ENCODE peak calls at places on chromosome 5, in five cellular contexts. One of them, this sample, is unnamed.

GRCh38 chr5:14265574-14265973 is 122.4 kb downstream of the TRIO start:
- DNase-seq in neural progenitor cell: no peak
- DNase-seq in A549: peak
- DNase-seq in mesothelial cell of epicardium: no peak
- DNase-seq in ascending aorta: no peak
- DNase-seq in this sample: no peak

GRCh38 chr5:143594913-143595818 is 191.7 kb upstream of the NR3C1 start:
- DNase-seq in A549: peak
- DNase-seq in ascending aorta: no peak
- DNase-seq in mesothelial cell of epicardium: no peak
- DNase-seq in neural progenitor cell: no peak
- DNase-seq in this sample: no peak

GRCh38 chr5:93589348-93589662 is 6.3 kb downstream of the NR2F1 start:
- DNase-seq in ascending aorta: no peak
- DNase-seq in A549: no peak
- DNase-seq in mesothelial cell of epicardium: no peak
- DNase-seq in neural progenitor cell: no peak
- DNase-seq in this sample: no peak

GRCh38 chr5:65142511-65143011 is 339.2 kb downstream of the ADAMTS6 start:
- DNase-seq in neural progenitor cell: peak
- DNase-seq in mesothelial cell of epicardium: no peak
- DNase-seq in ascending aorta: no peak
- DNase-seq in A549: no peak
- DNase-seq in this sample: no peak

GRCh38 chr5:180474569-180474968 is 19.6 kb upstream of the CNOT6 start:
- DNase-seq in A549: no peak
- DNase-seq in ascending aorta: peak
- DNase-seq in mesothelial cell of epicardium: no peak
- DNase-seq in neural progenitor cell: no peak
- DNase-seq in this sample: no peak

GRCh38 chr5:19977069-19977468 is 10.9 kb downstream of the CDH18 start:
- DNase-seq in ascending aorta: no peak
- DNase-seq in neural progenitor cell: no peak
- DNase-seq in mesothelial cell of epicardium: no peak
- DNase-seq in A549: no peak
- DNase-seq in this sample: no peak

GRCh38 chr5:135497971-135498661 is 37.6 kb downstream of the NEUROG1 start:
- DNase-seq in mesothelial cell of epicardium: no peak
- DNase-seq in A549: no peak
- DNase-seq in ascending aorta: no peak
- DNase-seq in neural progenitor cell: no peak
- DNase-seq in this sample: no peak

GRCh38 chr5:126471875-126472537 is 48.8 kb downstream of the GRAMD2B start:
- DNase-seq in neural progenitor cell: no peak
- DNase-seq in ascending aorta: no peak
- DNase-seq in A549: no peak
- DNase-seq in mesothelial cell of epicardium: no peak
- DNase-seq in this sample: no peak

GRCh38 chr5:176547811-176548210 is 1.3 kb upstream of the CDHR2 start:
- DNase-seq in ascending aorta: no peak
- DNase-seq in A549: no peak
- DNase-seq in mesothelial cell of epicardium: no peak
- DNase-seq in neural progenitor cell: no peak
- DNase-seq in this sample: no peak

GRCh38 chr5:79030663-79031480 is 38.6 kb downstream of the DMGDH start:
- DNase-seq in A549: no peak
- DNase-seq in neural progenitor cell: no peak
- DNase-seq in mesothelial cell of epicardium: no peak
- DNase-seq in ascending aorta: no peak
- DNase-seq in this sample: no peak

GRCh38 chr5:142655339-142656267 is 30.3 kb downstream of the FGF1 start:
- DNase-seq in neural progenitor cell: peak
- DNase-seq in ascending aorta: peak
- DNase-seq in mesothelial cell of epicardium: peak
- DNase-seq in A549: peak
- DNase-seq in this sample: peak

GRCh38 chr5:32677023-32677422 is 34.1 kb upstream of the NPR3 start:
- DNase-seq in mesothelial cell of epicardium: no peak
- DNase-seq in ascending aorta: no peak
- DNase-seq in neural progenitor cell: no peak
- DNase-seq in A549: no peak
- DNase-seq in this sample: no peak

GRCh38 chr5:102498271-102499034 is at the start of gene SLCO6A1:
- DNase-seq in neural progenitor cell: no peak
- DNase-seq in A549: no peak
- DNase-seq in ascending aorta: no peak
- DNase-seq in mesothelial cell of epicardium: no peak
- DNase-seq in this sample: no peak

GRCh38 chr5:147393866-147394265 is 116.0 kb downstream of the DPYSL3 start:
- DNase-seq in A549: no peak
- DNase-seq in ascending aorta: no peak
- DNase-seq in neural progenitor cell: peak
- DNase-seq in mesothelial cell of epicardium: no peak
- DNase-seq in this sample: no peak

GRCh38 chr5:140764177-140765020 is 21.5 kb upstream of the PCDHA1 start:
- DNase-seq in A549: no peak
- DNase-seq in neural progenitor cell: no peak
- DNase-seq in ascending aorta: no peak
- DNase-seq in mesothelial cell of epicardium: no peak
- DNase-seq in this sample: no peak

DNA sequence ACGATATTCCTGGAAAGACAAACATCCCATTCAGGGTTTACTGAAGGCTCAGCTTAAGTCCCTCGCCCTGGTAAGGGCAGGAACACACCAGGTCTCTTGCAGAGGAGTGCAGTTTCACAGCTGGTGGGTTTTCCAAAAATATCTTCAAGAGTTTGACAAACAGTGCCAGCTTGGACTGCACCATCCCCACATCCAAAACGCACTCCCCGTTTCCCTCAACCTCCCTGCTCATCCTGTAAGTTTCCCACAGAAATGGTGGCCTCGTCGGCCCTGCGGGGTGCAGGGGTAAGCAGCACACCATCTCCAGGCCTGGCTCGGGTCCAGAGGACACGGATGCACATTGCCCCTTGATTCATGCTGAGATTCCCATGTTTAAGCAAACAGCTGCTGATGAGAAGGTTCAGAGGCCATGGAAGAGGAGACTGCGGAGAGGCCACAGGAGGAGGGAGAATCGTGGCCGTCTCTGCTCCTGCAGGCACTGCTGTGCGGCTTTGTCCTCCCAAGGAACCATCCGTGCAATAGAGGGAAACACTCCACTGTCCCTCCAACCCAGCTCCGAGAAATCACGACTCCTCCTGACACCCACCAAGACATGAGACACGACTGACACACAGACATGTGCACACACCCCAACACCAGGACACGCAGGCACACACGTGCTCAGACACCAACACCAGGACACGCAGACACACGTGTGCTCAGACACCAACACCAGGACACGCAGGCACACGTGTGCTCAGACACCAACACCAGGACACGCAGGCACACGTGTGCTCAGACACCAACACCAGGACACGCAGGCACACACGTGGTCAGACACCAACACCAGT is 24.0 kb upstream of the SLC12A7 start:
- DNase-seq in mesothelial cell of epicardium: no peak
- DNase-seq in ascending aorta: no peak
- DNase-seq in A549: no peak
- DNase-seq in neural progenitor cell: no peak
- DNase-seq in this sample: no peak
- TF ChIP-seq CTCF in mesothelial cell of epicardium: no peak
- TF ChIP-seq CTCF in ascending aorta: no peak
- TF ChIP-seq CTCF in A549: no peak
- TF ChIP-seq CTCF in neural progenitor cell: no peak
- TF ChIP-seq CTCF in this sample: no peak

GRCh38 chr5:139682016-139682975 is 34.1 kb downstream of the CXXC5 start:
- DNase-seq in ascending aorta: no peak
- DNase-seq in A549: no peak
- DNase-seq in mesothelial cell of epicardium: no peak
- DNase-seq in neural progenitor cell: peak
- DNase-seq in this sample: no peak

GRCh38 chr5:139681112-139681458 is 32.9 kb downstream of the CXXC5 start:
- DNase-seq in neural progenitor cell: no peak
- DNase-seq in A549: no peak
- DNase-seq in ascending aorta: no peak
- DNase-seq in mesothelial cell of epicardium: no peak
- DNase-seq in this sample: no peak

GRCh38 chr5:139681466-139681865 is 33.3 kb downstream of the CXXC5 start:
- DNase-seq in mesothelial cell of epicardium: no peak
- DNase-seq in A549: no peak
- DNase-seq in ascending aorta: no peak
- DNase-seq in neural progenitor cell: no peak
- DNase-seq in this sample: no peak

GRCh38 chr5:139678751-139679750 is 30.9 kb downstream of the CXXC5 start:
- DNase-seq in ascending aorta: no peak
- DNase-seq in neural progenitor cell: no peak
- DNase-seq in mesothelial cell of epicardium: no peak
- DNase-seq in A549: no peak
- DNase-seq in this sample: no peak

GRCh38 chr5:139680368-139681111 is 32.4 kb downstream of the CXXC5 start:
- DNase-seq in A549: no peak
- DNase-seq in mesothelial cell of epicardium: no peak
- DNase-seq in neural progenitor cell: no peak
- DNase-seq in ascending aorta: no peak
- DNase-seq in this sample: no peak
- TF ChIP-seq CTCF in A549: no peak
- TF ChIP-seq CTCF in mesothelial cell of epicardium: no peak
- TF ChIP-seq CTCF in neural progenitor cell: no peak
- TF ChIP-seq CTCF in ascending aorta: no peak
- TF ChIP-seq CTCF in this sample: no peak

DNA sequence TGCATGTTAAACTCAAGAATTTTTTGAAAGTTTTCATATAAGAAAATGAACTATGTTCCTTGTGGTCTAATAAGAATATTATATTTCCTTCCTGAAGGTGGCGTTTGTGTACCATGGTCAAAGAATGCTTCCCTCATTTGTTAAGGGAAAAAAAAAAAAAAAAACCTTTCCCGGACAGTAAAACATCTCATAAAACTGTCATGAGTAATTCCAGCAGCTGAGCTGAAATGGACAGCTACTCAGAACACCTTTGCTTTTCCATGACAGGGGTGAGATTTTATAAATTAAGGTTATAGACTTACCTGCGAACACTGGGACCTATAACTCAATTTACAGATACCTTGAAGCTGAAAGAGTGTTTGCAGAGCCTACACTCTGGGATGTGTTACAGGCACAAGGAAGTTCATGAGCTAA is 113.2 kb upstream of the RANBP3L start:
- DNase-seq in mesothelial cell of epicardium: no peak
- DNase-seq in A549: no peak
- DNase-seq in neural progenitor cell: peak
- DNase-seq in ascending aorta: no peak
- DNase-seq in this sample: no peak
- TF ChIP-seq CTCF in mesothelial cell of epicardium: peak
- TF ChIP-seq CTCF in A549: peak
- TF ChIP-seq CTCF in neural progenitor cell: peak
- TF ChIP-seq CTCF in ascending aorta: peak
- TF ChIP-seq CTCF in this sample: no peak

GRCh38 chr5:173624276-173624675 is 7.8 kb upstream of the BOD1 start:
- DNase-seq in mesothelial cell of epicardium: no peak
- DNase-seq in ascending aorta: no peak
- DNase-seq in neural progenitor cell: no peak
- DNase-seq in A549: no peak
- DNase-seq in this sample: no peak

GRCh38 chr5:173626501-173626812 is 10.0 kb upstream of the BOD1 start:
- DNase-seq in mesothelial cell of epicardium: no peak
- DNase-seq in neural progenitor cell: no peak
- DNase-seq in A549: no peak
- DNase-seq in ascending aorta: no peak
- DNase-seq in this sample: no peak

GRCh38 chr5:173625261-173625660 is 8.8 kb upstream of the BOD1 start:
- DNase-seq in mesothelial cell of epicardium: no peak
- DNase-seq in A549: no peak
- DNase-seq in ascending aorta: no peak
- DNase-seq in neural progenitor cell: no peak
- DNase-seq in this sample: no peak

GRCh38 chr5:173627271-173627670 is 10.8 kb upstream of the BOD1 start:
- DNase-seq in mesothelial cell of epicardium: no peak
- DNase-seq in neural progenitor cell: no peak
- DNase-seq in A549: no peak
- DNase-seq in ascending aorta: no peak
- DNase-seq in this sample: no peak

GRCh38 chr5:173625686-173626500 is 9.4 kb upstream of the BOD1 start:
- DNase-seq in A549: no peak
- DNase-seq in ascending aorta: no peak
- DNase-seq in neural progenitor cell: no peak
- DNase-seq in mesothelial cell of epicardium: no peak
- DNase-seq in this sample: no peak
- TF ChIP-seq CTCF in A549: no peak
- TF ChIP-seq CTCF in ascending aorta: no peak
- TF ChIP-seq CTCF in neural progenitor cell: no peak
- TF ChIP-seq CTCF in mesothelial cell of epicardium: no peak
- TF ChIP-seq CTCF in this sample: no peak

GRCh38 chr5:107724642-107725041 is 53.9 kb upstream of the EFNA5 start:
- DNase-seq in ascending aorta: no peak
- DNase-seq in neural progenitor cell: no peak
- DNase-seq in A549: no peak
- DNase-seq in mesothelial cell of epicardium: no peak
- DNase-seq in this sample: no peak

DNA sequence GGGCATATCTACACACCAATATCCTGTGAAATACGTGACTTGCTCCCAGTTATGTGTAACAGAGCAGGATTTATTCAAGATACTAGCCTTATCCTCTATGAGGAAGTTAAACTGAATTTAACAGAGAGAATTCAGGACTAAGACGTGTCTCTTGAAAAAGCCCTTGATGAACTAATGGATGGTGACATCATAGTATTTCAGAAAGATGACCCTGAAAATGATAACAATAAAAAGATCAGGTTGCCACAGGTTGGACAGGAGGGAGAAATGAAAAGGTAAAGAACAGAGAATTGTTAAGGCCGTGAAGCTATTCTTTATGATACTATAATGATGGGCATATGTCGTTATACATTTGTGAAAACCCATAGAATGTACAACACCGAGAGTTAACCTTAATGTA is 56.2 kb upstream of the EFNA5 start:
- DNase-seq in ascending aorta: no peak
- DNase-seq in mesothelial cell of epicardium: no peak
- DNase-seq in A549: no peak
- DNase-seq in neural progenitor cell: no peak
- DNase-seq in this sample: no peak
- TF ChIP-seq CTCF in ascending aorta: no peak
- TF ChIP-seq CTCF in mesothelial cell of epicardium: no peak
- TF ChIP-seq CTCF in A549: no peak
- TF ChIP-seq CTCF in neural progenitor cell: no peak
- TF ChIP-seq CTCF in this sample: no peak